ENCODE peak calls at places on chromosome 15, in six cellular contexts. N is Peyer's patch, B is neural crest cell, U is MCF 10A, J is BJ, M is foreskin fibroblast. Z is an unnamed sample.

GRCh38 chr15:41286665-41287333 is 45.6 kb downstream of the OIP5 start:
- DNase-seq in M (peak; percentile 35), N (no peak), B (no peak), U (peak; percentile 36), J (no peak), Z (no peak)

GRCh38 chr15:51121118-51121517 is 26.4 kb upstream of the TNFAIP8L3 start:
- DNase-seq in B (no peak), M (peak; percentile 98), J (peak; percentile 69), U (peak; percentile 96), N (no peak), Z (no peak)

GRCh38 chr15:89003865-89004725 is 84.2 kb upstream of the ABHD2 start:
- DNase-seq in U (peak; percentile 27), M (no peak), B (peak; percentile 25), J (no peak), N (no peak), Z (no peak)

GRCh38 chr15:61195116-61196002 is 33.7 kb downstream of the RORA start:
- DNase-seq in U (peak; percentile 64), B (peak; percentile 11), N (no peak), J (no peak), M (peak; percentile 12), Z (no peak)

GRCh38 chr15:85702321-85703230 is 92.1 kb downstream of the KLHL25 start:
- DNase-seq in J (no peak), N (no peak), B (no peak), M (no peak), U (no peak), Z (peak; percentile 54)

GRCh38 chr15:47900731-47901130 is 183.4 kb downstream of the SEMA6D start:
- DNase-seq in J (no peak), N (no peak), U (no peak), B (no peak), M (no peak), Z (no peak)

GRCh38 chr15:88657326-88658069 is 18.7 kb downstream of the ISG20 start:
- DNase-seq in M (peak; percentile 56), N (no peak), B (peak; percentile 45), J (no peak), U (peak; percentile 65), Z (no peak)

GRCh38 chr15:28960979-28961378 is 75.2 kb downstream of the APBA2 start:
- DNase-seq in U (peak; percentile 54), N (peak; percentile 18), J (no peak), B (no peak), M (peak; percentile 51), Z (no peak)

GRCh38 chr15:84633311-84634227 is 20.5 kb downstream of the WDR73 start:
- DNase-seq in M (peak; percentile 79), U (peak; percentile 76), B (peak; percentile 54), J (no peak), N (peak; percentile 84), Z (peak; percentile 55)

GRCh38 chr15:59294574-59294960 is 78.1 kb downstream of the MYO1E start:
- DNase-seq in J (no peak), M (peak; percentile 37), B (no peak), U (no peak), N (peak; percentile 23), Z (no peak)

GRCh38 chr15:29674661-29675533 is 147.4 kb downstream of the TJP1 start:
- DNase-seq in U (no peak), B (peak; percentile 69), N (peak; percentile 88), M (peak; percentile 48), J (no peak), Z (no peak)

GRCh38 chr15:58513681-58514336 is 82.0 kb downstream of the LIPC start:
- DNase-seq in J (no peak), B (no peak), M (no peak), U (no peak), N (no peak), Z (no peak)

GRCh38 chr15:83305696-83306291 is 21.3 kb upstream of the BNC1 start:
- DNase-seq in U (peak; percentile 89), M (no peak), J (no peak), B (no peak), N (no peak), Z (no peak)

GRCh38 chr15:40243126-40243810 is 4.4 kb downstream of the PAK6 start:
- DNase-seq in M (no peak), U (peak; percentile 52), J (no peak), N (peak; percentile 41), B (no peak), Z (no peak)

GRCh38 chr15:96011109-96011608 is 319.3 kb upstream of the NR2F2 start:
- DNase-seq in J (no peak), N (no peak), U (no peak), M (no peak), B (no peak), Z (no peak)

GRCh38 chr15:89747708-89748682 is 3.1 kb downstream of the MESP1 start:
- DNase-seq in U (no peak), N (no peak), J (no peak), M (no peak), B (no peak), Z (no peak)

GRCh38 chr15:36161781-36162212 is 417.6 kb upstream of the CDIN1 start:
- DNase-seq in B (no peak), J (peak; percentile 65), M (peak; percentile 47), N (no peak), U (peak; percentile 49), Z (no peak)
- TF ChIP-seq CTCF in B (no peak), J (peak; percentile 15), M (no peak), N (no peak), U (no peak), Z (no peak)

DNA sequence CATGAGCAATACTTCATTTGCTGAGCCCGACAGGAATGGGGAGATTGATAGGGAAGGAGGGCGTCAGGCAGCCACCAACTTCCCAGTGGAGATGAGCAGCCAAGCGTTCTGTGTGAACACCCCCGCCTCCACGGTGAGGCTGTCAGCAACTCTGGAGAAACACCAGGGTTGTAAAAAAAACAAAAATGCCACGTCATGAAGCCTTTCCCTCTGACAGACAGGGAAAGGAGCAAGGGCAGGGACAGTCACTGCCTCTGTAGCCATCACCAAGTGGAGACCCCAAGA is 36.7 kb downstream of the TLE3 start:
- DNase-seq in J (no peak), M (no peak), N (no peak), B (no peak), U (no peak), Z (no peak)
- TF ChIP-seq CTCF in J (no peak), M (no peak), N (no peak), B (no peak), U (no peak), Z (no peak)

DNA sequence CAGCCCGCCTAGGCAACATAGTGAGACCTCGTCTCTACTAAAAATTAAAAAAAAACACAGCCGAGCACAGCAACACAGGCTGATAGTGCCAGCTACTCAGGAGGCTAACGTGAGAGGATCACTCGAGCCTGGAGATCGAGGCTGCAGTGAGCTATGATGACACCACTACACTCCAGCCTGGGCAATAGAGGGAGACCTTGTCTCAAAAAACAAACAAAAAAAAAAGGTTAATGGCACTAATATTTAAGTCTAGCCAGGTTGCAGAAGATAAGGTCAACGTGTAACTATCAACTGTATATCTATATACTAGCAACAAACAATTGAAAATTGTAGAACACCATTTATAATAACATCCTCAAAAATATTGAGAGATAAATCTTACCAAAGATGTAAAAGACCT is 75.1 kb downstream of the MYO9A start:
- DNase-seq in M (no peak), U (peak; percentile 2), B (no peak), J (no peak), N (no peak), Z (no peak)
- TF ChIP-seq CTCF in M (no peak), U (no peak), B (no peak), J (no peak), N (no peak), Z (no peak)

DNA sequence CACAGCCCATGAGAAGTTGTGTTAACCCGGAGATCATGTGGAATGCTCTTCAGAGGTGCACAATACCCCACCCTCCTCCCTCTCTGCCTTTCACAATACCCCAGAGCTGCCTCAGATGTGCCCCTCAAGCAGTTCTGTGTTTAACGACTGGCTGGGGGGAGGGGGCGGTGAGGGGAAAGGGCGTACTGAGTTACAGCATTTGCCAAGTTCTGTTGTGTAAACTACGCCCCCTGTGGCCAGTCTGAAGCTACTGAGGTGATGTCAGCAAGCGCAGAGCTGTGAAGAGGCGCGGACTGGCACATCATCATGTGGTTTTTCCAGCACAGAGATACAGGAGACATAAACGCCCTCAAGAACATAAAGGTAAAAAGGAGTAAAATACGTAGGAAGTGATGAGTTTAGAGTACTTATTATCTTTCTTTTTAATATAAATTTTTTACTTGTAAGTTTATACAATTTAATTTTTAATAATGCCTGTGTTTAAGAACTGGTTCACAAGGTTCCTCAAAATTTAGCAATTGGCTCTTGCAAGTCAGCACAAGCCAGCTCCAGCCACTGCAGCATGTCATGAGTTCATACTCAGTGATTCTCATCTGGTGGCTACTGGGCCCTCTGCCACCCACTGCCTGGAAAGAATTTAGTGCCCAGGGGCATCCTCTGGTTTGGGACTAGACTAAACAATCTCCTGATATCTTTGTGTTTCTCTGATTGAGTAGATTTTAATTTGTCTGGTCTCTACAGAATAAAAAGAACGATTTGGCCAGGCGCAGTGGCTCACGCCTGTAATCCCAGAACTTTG is 1.7 kb downstream of the EPB42 start:
- DNase-seq in M (no peak), N (no peak), J (no peak), U (peak; percentile 88), B (peak; percentile 25), Z (no peak)
- TF ChIP-seq CTCF in M (peak; percentile 18), N (no peak), J (peak; percentile 34), U (peak; percentile 35), B (peak; percentile 45), Z (peak; percentile 19)

DNA sequence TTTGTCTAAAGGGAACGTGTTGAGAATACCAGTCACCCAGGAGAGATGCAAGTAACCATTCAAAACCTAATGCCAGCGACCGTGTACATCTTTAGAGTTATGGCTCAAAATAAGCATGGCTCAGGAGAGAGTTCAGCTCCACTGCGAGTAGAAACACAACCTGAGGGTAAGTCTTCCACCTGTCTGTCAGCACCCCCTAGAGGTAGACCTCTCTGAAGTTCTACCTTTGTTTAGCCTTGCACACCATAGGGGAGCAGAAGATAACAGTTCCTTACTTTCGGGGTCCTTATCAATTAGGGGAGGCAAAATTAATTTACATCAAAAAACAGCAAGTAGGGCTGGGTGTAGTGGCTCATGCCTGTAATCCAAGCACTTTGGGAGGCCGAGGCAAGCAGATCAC is 124.4 kb downstream of the HCN4 start:
- DNase-seq in U (peak; percentile 49), M (no peak), J (no peak), B (no peak), N (no peak), Z (no peak)
- TF ChIP-seq CTCF in U (peak; percentile 33), M (no peak), J (peak; percentile 12), B (peak; percentile 53), N (no peak), Z (no peak)

GRCh38 chr15:64695571-64695992 is 79.8 kb downstream of the RBPMS2 start:
- DNase-seq in B (no peak), M (no peak), U (no peak), J (no peak), N (peak; percentile 62), Z (no peak)
- TF ChIP-seq CTCF in B (no peak), M (no peak), U (no peak), J (no peak), N (no peak), Z (no peak)

GRCh38 chr15:63473999-63474809 is 30.2 kb upstream of the USP3 start:
- DNase-seq in M (peak; percentile 77), B (no peak), J (no peak), U (peak; percentile 43), N (peak; percentile 89), Z (no peak)
- TF ChIP-seq CTCF in M (no peak), B (no peak), J (no peak), U (no peak), N (no peak), Z (no peak)

Z was measured in natural killer cell.